ENCODE peak calls at places on chromosomes 5 and 9, in seven cellular contexts. V is RPMI7951; L is hypothalamus; Y is LHCN-M2; M is epithelial cell of proximal tubule; O is T-helper 9 cell; G is CD4-positive, CD25-positive, alpha-beta regulatory T cell. H is an unnamed sample.

GRCh38 chr9:93668261-93668871 is 92.0 kb downstream of the PHF2 start:
- DNase-seq in V (no peak), L (no peak), Y (no peak), M (no peak), O (no peak), G (no peak), H (no peak)

GRCh38 chr5:59685806-59686205 is 207.7 kb downstream of the PDE4D start:
- DNase-seq in V (no peak), L (no peak), Y (peak; percentile 74), M (no peak), O (no peak), G (no peak), H (peak; percentile 87)

GRCh38 chr5:33223563-33224305 is 217.0 kb upstream of the TARS1 start:
- DNase-seq in V (no peak), L (no peak), Y (no peak), M (no peak), O (no peak), G (no peak), H (no peak)

GRCh38 chr5:2021484-2022176 is 138.9 kb upstream of the IRX4 start:
- DNase-seq in V (no peak), L (no peak), Y (no peak), M (no peak), O (no peak), G (no peak), H (no peak)

GRCh38 chr5:143106175-143106574 is 297.3 kb downstream of the NR3C1 start:
- DNase-seq in V (peak; percentile 86), L (no peak), Y (peak; percentile 97), M (no peak), O (no peak), G (no peak), H (peak; percentile 95)

GRCh38 chr5:140321796-140322195 is 18.9 kb upstream of the PFDN1 start:
- DNase-seq in V (no peak), L (peak; percentile 10), Y (no peak), M (no peak), O (no peak), G (no peak), H (no peak)

GRCh38 chr5:34582364-34582763 is 73.8 kb upstream of the RAI14 start:
- DNase-seq in V (no peak), L (no peak), Y (no peak), M (no peak), O (no peak), G (no peak), H (peak; percentile 42)

GRCh38 chr5:113274836-113275414 is 159.9 kb downstream of the TSSK1B start:
- DNase-seq in V (peak; percentile 39), L (peak; percentile 44), Y (no peak), M (no peak), O (no peak), G (no peak), H (peak; percentile 49)

GRCh38 chr9:115141612-115142011 is 23.7 kb upstream of the TNC start:
- DNase-seq in V (peak; percentile 16), L (no peak), Y (no peak), M (no peak), O (no peak), G (no peak), H (no peak)

GRCh38 chr9:34572092-34572491 is 17.4 kb downstream of the CNTFR start:
- DNase-seq in V (no peak), L (no peak), Y (no peak), M (no peak), O (no peak), G (no peak), H (no peak)

GRCh38 chr5:173795601-173796000 is 92.5 kb upstream of the CPEB4 start:
- DNase-seq in V (no peak), L (no peak), Y (no peak), M (no peak), O (no peak), G (no peak), H (no peak)

GRCh38 chr9:135743546-135744332 is 41.8 kb downstream of the KCNT1 start:
- DNase-seq in V (no peak), L (no peak), Y (no peak), M (no peak), O (no peak), G (no peak), H (peak; percentile 28)

GRCh38 chr9:3906437-3907213 is 380.8 kb upstream of the RFX3 start:
- DNase-seq in V (peak; percentile 91), L (no peak), Y (peak; percentile 91), M (peak; percentile 64), O (no peak), G (no peak), H (peak; percentile 47)

GRCh38 chr9:119418721-119419120 is 49.5 kb upstream of the BRINP1 start:
- DNase-seq in V (no peak), L (no peak), Y (no peak), M (no peak), O (no peak), G (no peak), H (no peak)

GRCh38 chr9:107215381-107215780 is 67.7 kb upstream of the RAD23B start:
- DNase-seq in V (peak; percentile 70), L (no peak), Y (peak; percentile 48), M (no peak), O (no peak), G (no peak), H (peak; percentile 55)

GRCh38 chr5:134005415-134006118 is 792 bp upstream of the VDAC1 start:
- DNase-seq in V (no peak), L (peak; percentile 49), Y (no peak), M (no peak), O (no peak), G (no peak), H (peak; percentile 71)

GRCh38 chr5:96146675-96147074 is 185.0 kb upstream of the ELL2 start:
- DNase-seq in V (peak; percentile 62), L (no peak), Y (peak; percentile 72), M (peak; percentile 25), O (no peak), G (peak; percentile 27), H (peak; percentile 60)

GRCh38 chr9:121929893-121930875 is 162.9 kb downstream of the TTLL11 start:
- DNase-seq in V (no peak), L (no peak), Y (no peak), M (no peak), O (no peak), G (no peak), H (no peak)

GRCh38 chr5:44884036-44884435 is 75.3 kb downstream of the MRPS30 start:
- DNase-seq in V (no peak), L (no peak), Y (no peak), M (no peak), O (no peak), G (no peak), H (no peak)

GRCh38 chr5:94791787-94792186 is 173.3 kb downstream of the SLF1 start:
- DNase-seq in V (no peak), L (no peak), Y (no peak), M (no peak), O (no peak), G (no peak), H (no peak)

GRCh38 chr5:121628783-121629182 is 222.9 kb upstream of the FTMT start:
- DNase-seq in V (no peak), L (no peak), Y (no peak), M (no peak), O (no peak), G (no peak), H (peak; percentile 2)

GRCh38 chr9:69120380-69121154 is 53.5 kb upstream of the TJP2 start:
- DNase-seq in V (no peak), L (no peak), Y (no peak), M (no peak), O (no peak), G (peak; percentile 27), H (peak; percentile 6)

GRCh38 chr5:56190500-56190899 is 42.6 kb downstream of the ANKRD55 start:
- DNase-seq in V (peak; percentile 87), L (no peak), Y (peak; percentile 77), M (no peak), O (no peak), G (peak; percentile 29), H (peak; percentile 73)

GRCh38 chr9:28301281-28301680 is 728.0 kb upstream of the C9orf72 start:
- DNase-seq in V (no peak), L (no peak), Y (no peak), M (no peak), O (no peak), G (no peak), H (no peak)

GRCh38 chr5:76199321-76200318 is 116.4 kb downstream of the SV2C start:
- DNase-seq in V (no peak), L (no peak), Y (no peak), M (no peak), O (no peak), G (no peak), H (no peak)

GRCh38 chr5:135462304-135462703 is 10.2 kb upstream of the TIFAB start:
- DNase-seq in V (peak; percentile 59), L (no peak), Y (peak; percentile 54), M (no peak), O (peak; percentile 21), G (peak; percentile 83), H (peak; percentile 71)

GRCh38 chr9:129708799-129709198 is 43.4 kb downstream of the PRRX2 start:
- DNase-seq in V (no peak), L (no peak), Y (no peak), M (no peak), O (no peak), G (no peak), H (no peak)

GRCh38 chr5:115246361-115246991 is 16.2 kb downstream of the PGGT1B start:
- DNase-seq in V (peak; percentile 39), L (no peak), Y (peak; percentile 44), M (no peak), O (no peak), G (peak; percentile 55), H (peak; percentile 52)

GRCh38 chr9:93256878-93257807 is 73.2 kb downstream of the WNK2 start:
- DNase-seq in V (no peak), L (no peak), Y (no peak), M (no peak), O (no peak), G (no peak), H (no peak)